ENCODE peak calls at places on chromosomes 7 and 10, in nine cellular contexts. One of them, this sample, is unnamed.

GRCh38 chr7:2896141-2896540 is 52.0 kb upstream of the GNA12 start:
- DNase-seq in RWPE1: no peak
- DNase-seq in NCI-H774: no peak
- DNase-seq in stimulated activated naive CD4-positive, alpha-beta T cell: no peak
- DNase-seq in activated CD8-positive, alpha-beta memory T cell treated with anti-CD3 and anti-CD28 coated beads for 1 hour: no peak
- DNase-seq in astrocyte: no peak
- DNase-seq in T1000: no peak
- DNase-seq in activated CD8-positive, alpha-beta T cell treated with anti-CD3 and anti-CD28 coated beads, Interleukin-2, amount 10 ng/mL, durations not matched to agents 7 days and 5 days: no peak
- DNase-seq in AG04450: no peak
- DNase-seq in this sample: no peak

GRCh38 chr10:69489506-69490090 is 38.3 kb downstream of the TSPAN15 start:
- DNase-seq in RWPE1: no peak
- DNase-seq in NCI-H774: no peak
- DNase-seq in stimulated activated naive CD4-positive, alpha-beta T cell: no peak
- DNase-seq in activated CD8-positive, alpha-beta memory T cell treated with anti-CD3 and anti-CD28 coated beads for 1 hour: no peak
- DNase-seq in astrocyte: no peak
- DNase-seq in T1000: no peak
- DNase-seq in activated CD8-positive, alpha-beta T cell treated with anti-CD3 and anti-CD28 coated beads, Interleukin-2, amount 10 ng/mL, durations not matched to agents 7 days and 5 days: no peak
- DNase-seq in AG04450: no peak
- DNase-seq in this sample: no peak

GRCh38 chr10:98020784-98021183 is 9.6 kb downstream of the CRTAC1 start:
- DNase-seq in RWPE1: no peak
- DNase-seq in NCI-H774: no peak
- DNase-seq in stimulated activated naive CD4-positive, alpha-beta T cell: no peak
- DNase-seq in activated CD8-positive, alpha-beta memory T cell treated with anti-CD3 and anti-CD28 coated beads for 1 hour: no peak
- DNase-seq in astrocyte: no peak
- DNase-seq in T1000: no peak
- DNase-seq in activated CD8-positive, alpha-beta T cell treated with anti-CD3 and anti-CD28 coated beads, Interleukin-2, amount 10 ng/mL, durations not matched to agents 7 days and 5 days: no peak
- DNase-seq in AG04450: no peak
- DNase-seq in this sample: no peak

GRCh38 chr10:86262671-86263165 is 103.9 kb downstream of the GRID1 start:
- DNase-seq in RWPE1: no peak
- DNase-seq in NCI-H774: no peak
- DNase-seq in stimulated activated naive CD4-positive, alpha-beta T cell: no peak
- DNase-seq in activated CD8-positive, alpha-beta memory T cell treated with anti-CD3 and anti-CD28 coated beads for 1 hour: no peak
- DNase-seq in astrocyte: no peak
- DNase-seq in T1000: no peak
- DNase-seq in activated CD8-positive, alpha-beta T cell treated with anti-CD3 and anti-CD28 coated beads, Interleukin-2, amount 10 ng/mL, durations not matched to agents 7 days and 5 days: peak
- DNase-seq in AG04450: no peak
- DNase-seq in this sample: no peak

GRCh38 chr7:22726849-22727792 is at the start of gene IL6:
- DNase-seq in RWPE1: peak
- DNase-seq in NCI-H774: peak
- DNase-seq in stimulated activated naive CD4-positive, alpha-beta T cell: no peak
- DNase-seq in activated CD8-positive, alpha-beta memory T cell treated with anti-CD3 and anti-CD28 coated beads for 1 hour: no peak
- DNase-seq in astrocyte: peak
- DNase-seq in T1000: peak
- DNase-seq in activated CD8-positive, alpha-beta T cell treated with anti-CD3 and anti-CD28 coated beads, Interleukin-2, amount 10 ng/mL, durations not matched to agents 7 days and 5 days: no peak
- DNase-seq in AG04450: peak
- DNase-seq in this sample: peak

GRCh38 chr10:112832361-112832878 is 117.6 kb upstream of the TCF7L2 start:
- DNase-seq in RWPE1: peak
- DNase-seq in NCI-H774: no peak
- DNase-seq in stimulated activated naive CD4-positive, alpha-beta T cell: no peak
- DNase-seq in activated CD8-positive, alpha-beta memory T cell treated with anti-CD3 and anti-CD28 coated beads for 1 hour: no peak
- DNase-seq in astrocyte: peak
- DNase-seq in T1000: no peak
- DNase-seq in activated CD8-positive, alpha-beta T cell treated with anti-CD3 and anti-CD28 coated beads, Interleukin-2, amount 10 ng/mL, durations not matched to agents 7 days and 5 days: no peak
- DNase-seq in AG04450: no peak
- DNase-seq in this sample: no peak

GRCh38 chr7:47587976-47588375 is 6.1 kb upstream of the TNS3 start:
- DNase-seq in RWPE1: no peak
- DNase-seq in NCI-H774: no peak
- DNase-seq in stimulated activated naive CD4-positive, alpha-beta T cell: no peak
- DNase-seq in activated CD8-positive, alpha-beta memory T cell treated with anti-CD3 and anti-CD28 coated beads for 1 hour: no peak
- DNase-seq in astrocyte: no peak
- DNase-seq in T1000: no peak
- DNase-seq in activated CD8-positive, alpha-beta T cell treated with anti-CD3 and anti-CD28 coated beads, Interleukin-2, amount 10 ng/mL, durations not matched to agents 7 days and 5 days: no peak
- DNase-seq in AG04450: no peak
- DNase-seq in this sample: no peak

GRCh38 chr10:44946201-44946600 is 13.4 kb upstream of the RASSF4 start:
- DNase-seq in RWPE1: no peak
- DNase-seq in NCI-H774: no peak
- DNase-seq in stimulated activated naive CD4-positive, alpha-beta T cell: no peak
- DNase-seq in activated CD8-positive, alpha-beta memory T cell treated with anti-CD3 and anti-CD28 coated beads for 1 hour: no peak
- DNase-seq in astrocyte: no peak
- DNase-seq in T1000: no peak
- DNase-seq in activated CD8-positive, alpha-beta T cell treated with anti-CD3 and anti-CD28 coated beads, Interleukin-2, amount 10 ng/mL, durations not matched to agents 7 days and 5 days: no peak
- DNase-seq in AG04450: no peak
- DNase-seq in this sample: no peak

GRCh38 chr10:7408003-7408493 is 2.8 kb downstream of the SFMBT2 start:
- DNase-seq in RWPE1: no peak
- DNase-seq in NCI-H774: no peak
- DNase-seq in stimulated activated naive CD4-positive, alpha-beta T cell: peak
- DNase-seq in activated CD8-positive, alpha-beta memory T cell treated with anti-CD3 and anti-CD28 coated beads for 1 hour: no peak
- DNase-seq in astrocyte: peak
- DNase-seq in T1000: no peak
- DNase-seq in activated CD8-positive, alpha-beta T cell treated with anti-CD3 and anti-CD28 coated beads, Interleukin-2, amount 10 ng/mL, durations not matched to agents 7 days and 5 days: peak
- DNase-seq in AG04450: no peak
- DNase-seq in this sample: no peak

GRCh38 chr10:121063744-121064143 is 212.6 kb downstream of the WDR11 start:
- DNase-seq in RWPE1: no peak
- DNase-seq in NCI-H774: no peak
- DNase-seq in stimulated activated naive CD4-positive, alpha-beta T cell: no peak
- DNase-seq in activated CD8-positive, alpha-beta memory T cell treated with anti-CD3 and anti-CD28 coated beads for 1 hour: no peak
- DNase-seq in astrocyte: no peak
- DNase-seq in T1000: no peak
- DNase-seq in activated CD8-positive, alpha-beta T cell treated with anti-CD3 and anti-CD28 coated beads, Interleukin-2, amount 10 ng/mL, durations not matched to agents 7 days and 5 days: no peak
- DNase-seq in AG04450: no peak
- DNase-seq in this sample: no peak

GRCh38 chr7:155226261-155227003 is 71.2 kb upstream of the INSIG1 start:
- DNase-seq in RWPE1: no peak
- DNase-seq in NCI-H774: no peak
- DNase-seq in stimulated activated naive CD4-positive, alpha-beta T cell: no peak
- DNase-seq in activated CD8-positive, alpha-beta memory T cell treated with anti-CD3 and anti-CD28 coated beads for 1 hour: no peak
- DNase-seq in astrocyte: no peak
- DNase-seq in T1000: no peak
- DNase-seq in activated CD8-positive, alpha-beta T cell treated with anti-CD3 and anti-CD28 coated beads, Interleukin-2, amount 10 ng/mL, durations not matched to agents 7 days and 5 days: no peak
- DNase-seq in AG04450: no peak
- DNase-seq in this sample: no peak

GRCh38 chr7:131431756-131432155 is 104.1 kb downstream of the MKLN1 start:
- DNase-seq in RWPE1: no peak
- DNase-seq in NCI-H774: no peak
- DNase-seq in stimulated activated naive CD4-positive, alpha-beta T cell: no peak
- DNase-seq in activated CD8-positive, alpha-beta memory T cell treated with anti-CD3 and anti-CD28 coated beads for 1 hour: no peak
- DNase-seq in astrocyte: no peak
- DNase-seq in T1000: no peak
- DNase-seq in activated CD8-positive, alpha-beta T cell treated with anti-CD3 and anti-CD28 coated beads, Interleukin-2, amount 10 ng/mL, durations not matched to agents 7 days and 5 days: no peak
- DNase-seq in AG04450: no peak
- DNase-seq in this sample: no peak

GRCh38 chr10:114068054-114068707 is 24.5 kb downstream of the ADRB1 start:
- DNase-seq in RWPE1: peak
- DNase-seq in NCI-H774: no peak
- DNase-seq in stimulated activated naive CD4-positive, alpha-beta T cell: no peak
- DNase-seq in activated CD8-positive, alpha-beta memory T cell treated with anti-CD3 and anti-CD28 coated beads for 1 hour: no peak
- DNase-seq in astrocyte: no peak
- DNase-seq in T1000: no peak
- DNase-seq in activated CD8-positive, alpha-beta T cell treated with anti-CD3 and anti-CD28 coated beads, Interleukin-2, amount 10 ng/mL, durations not matched to agents 7 days and 5 days: no peak
- DNase-seq in AG04450: no peak
- DNase-seq in this sample: no peak

GRCh38 chr7:129748710-129749109 is 137.2 kb downstream of the NRF1 start:
- DNase-seq in RWPE1: no peak
- DNase-seq in NCI-H774: no peak
- DNase-seq in stimulated activated naive CD4-positive, alpha-beta T cell: no peak
- DNase-seq in activated CD8-positive, alpha-beta memory T cell treated with anti-CD3 and anti-CD28 coated beads for 1 hour: no peak
- DNase-seq in astrocyte: no peak
- DNase-seq in T1000: no peak
- DNase-seq in activated CD8-positive, alpha-beta T cell treated with anti-CD3 and anti-CD28 coated beads, Interleukin-2, amount 10 ng/mL, durations not matched to agents 7 days and 5 days: no peak
- DNase-seq in AG04450: no peak
- DNase-seq in this sample: no peak

GRCh38 chr7:45980181-45980905 is 59.3 kb upstream of the IGFBP3 start:
- DNase-seq in RWPE1: no peak
- DNase-seq in NCI-H774: no peak
- DNase-seq in stimulated activated naive CD4-positive, alpha-beta T cell: no peak
- DNase-seq in activated CD8-positive, alpha-beta memory T cell treated with anti-CD3 and anti-CD28 coated beads for 1 hour: no peak
- DNase-seq in astrocyte: peak
- DNase-seq in T1000: no peak
- DNase-seq in activated CD8-positive, alpha-beta T cell treated with anti-CD3 and anti-CD28 coated beads, Interleukin-2, amount 10 ng/mL, durations not matched to agents 7 days and 5 days: no peak
- DNase-seq in AG04450: no peak
- DNase-seq in this sample: no peak

GRCh38 chr7:91941450-91941849 is 788 bp downstream of the AKAP9 start:
- DNase-seq in RWPE1: peak
- DNase-seq in NCI-H774: no peak
- DNase-seq in stimulated activated naive CD4-positive, alpha-beta T cell: peak
- DNase-seq in activated CD8-positive, alpha-beta memory T cell treated with anti-CD3 and anti-CD28 coated beads for 1 hour: no peak
- DNase-seq in astrocyte: peak
- DNase-seq in T1000: no peak
- DNase-seq in activated CD8-positive, alpha-beta T cell treated with anti-CD3 and anti-CD28 coated beads, Interleukin-2, amount 10 ng/mL, durations not matched to agents 7 days and 5 days: peak
- DNase-seq in AG04450: no peak
- DNase-seq in this sample: no peak

GRCh38 chr10:86635402-86635801 is 18.9 kb upstream of the OPN4 start:
- DNase-seq in RWPE1: peak
- DNase-seq in NCI-H774: no peak
- DNase-seq in stimulated activated naive CD4-positive, alpha-beta T cell: no peak
- DNase-seq in activated CD8-positive, alpha-beta memory T cell treated with anti-CD3 and anti-CD28 coated beads for 1 hour: no peak
- DNase-seq in astrocyte: peak
- DNase-seq in T1000: no peak
- DNase-seq in activated CD8-positive, alpha-beta T cell treated with anti-CD3 and anti-CD28 coated beads, Interleukin-2, amount 10 ng/mL, durations not matched to agents 7 days and 5 days: no peak
- DNase-seq in AG04450: peak
- DNase-seq in this sample: peak

GRCh38 chr10:63128443-63128842 is 4.7 kb upstream of the NRBF2 start:
- DNase-seq in RWPE1: no peak
- DNase-seq in NCI-H774: no peak
- DNase-seq in stimulated activated naive CD4-positive, alpha-beta T cell: no peak
- DNase-seq in activated CD8-positive, alpha-beta memory T cell treated with anti-CD3 and anti-CD28 coated beads for 1 hour: no peak
- DNase-seq in astrocyte: peak
- DNase-seq in T1000: no peak
- DNase-seq in activated CD8-positive, alpha-beta T cell treated with anti-CD3 and anti-CD28 coated beads, Interleukin-2, amount 10 ng/mL, durations not matched to agents 7 days and 5 days: no peak
- DNase-seq in AG04450: no peak
- DNase-seq in this sample: no peak

GRCh38 chr10:110387983-110388681 is 83.4 kb upstream of the SMNDC1 start:
- DNase-seq in RWPE1: no peak
- DNase-seq in NCI-H774: no peak
- DNase-seq in stimulated activated naive CD4-positive, alpha-beta T cell: no peak
- DNase-seq in activated CD8-positive, alpha-beta memory T cell treated with anti-CD3 and anti-CD28 coated beads for 1 hour: no peak
- DNase-seq in astrocyte: peak
- DNase-seq in T1000: no peak
- DNase-seq in activated CD8-positive, alpha-beta T cell treated with anti-CD3 and anti-CD28 coated beads, Interleukin-2, amount 10 ng/mL, durations not matched to agents 7 days and 5 days: peak
- DNase-seq in AG04450: no peak
- DNase-seq in this sample: no peak

GRCh38 chr7:29327455-29327854 is 132.9 kb downstream of the CHN2 start:
- DNase-seq in RWPE1: no peak
- DNase-seq in NCI-H774: no peak
- DNase-seq in stimulated activated naive CD4-positive, alpha-beta T cell: no peak
- DNase-seq in activated CD8-positive, alpha-beta memory T cell treated with anti-CD3 and anti-CD28 coated beads for 1 hour: no peak
- DNase-seq in astrocyte: no peak
- DNase-seq in T1000: no peak
- DNase-seq in activated CD8-positive, alpha-beta T cell treated with anti-CD3 and anti-CD28 coated beads, Interleukin-2, amount 10 ng/mL, durations not matched to agents 7 days and 5 days: no peak
- DNase-seq in AG04450: no peak
- DNase-seq in this sample: no peak

GRCh38 chr7:52260046-52260665 is 775.3 kb upstream of the POM121L12 start:
- DNase-seq in RWPE1: peak
- DNase-seq in NCI-H774: no peak
- DNase-seq in stimulated activated naive CD4-positive, alpha-beta T cell: no peak
- DNase-seq in activated CD8-positive, alpha-beta memory T cell treated with anti-CD3 and anti-CD28 coated beads for 1 hour: no peak
- DNase-seq in astrocyte: no peak
- DNase-seq in T1000: no peak
- DNase-seq in activated CD8-positive, alpha-beta T cell treated with anti-CD3 and anti-CD28 coated beads, Interleukin-2, amount 10 ng/mL, durations not matched to agents 7 days and 5 days: no peak
- DNase-seq in AG04450: no peak
- DNase-seq in this sample: no peak

GRCh38 chr7:36278767-36279171 is 110.9 kb upstream of the ANLN start:
- DNase-seq in RWPE1: no peak
- DNase-seq in NCI-H774: no peak
- DNase-seq in stimulated activated naive CD4-positive, alpha-beta T cell: no peak
- DNase-seq in activated CD8-positive, alpha-beta memory T cell treated with anti-CD3 and anti-CD28 coated beads for 1 hour: no peak
- DNase-seq in astrocyte: peak
- DNase-seq in T1000: no peak
- DNase-seq in activated CD8-positive, alpha-beta T cell treated with anti-CD3 and anti-CD28 coated beads, Interleukin-2, amount 10 ng/mL, durations not matched to agents 7 days and 5 days: no peak
- DNase-seq in AG04450: peak
- DNase-seq in this sample: no peak